ENCODE peak calls at places on chromosomes 2 and 18, in five cellular contexts. One of them, this sample, is unnamed.

GRCh38 chr2:113910110-113910717 is 20.3 kb downstream of the ACTR3 start:
- DNase-seq in stimulated activated CD8-positive, alpha-beta memory T cell treated with anti-CD3 and anti-CD28 coated beads, Interleukin-7, amount 100 ng/mL, for 1 hour: peak
- DNase-seq in GM12864: no peak
- DNase-seq in globus pallidus: no peak
- DNase-seq in activated CD4-positive, alpha-beta T cell treated with anti-CD3 and anti-CD28 coated beads for 1 hour: peak
- DNase-seq in this sample: no peak

GRCh38 chr2:19871836-19872235 is 29.9 kb downstream of the TTC32 start:
- DNase-seq in stimulated activated CD8-positive, alpha-beta memory T cell treated with anti-CD3 and anti-CD28 coated beads, Interleukin-7, amount 100 ng/mL, for 1 hour: no peak
- DNase-seq in GM12864: no peak
- DNase-seq in globus pallidus: no peak
- DNase-seq in activated CD4-positive, alpha-beta T cell treated with anti-CD3 and anti-CD28 coated beads for 1 hour: no peak
- DNase-seq in this sample: no peak

GRCh38 chr2:96730212-96730611 is 9.7 kb downstream of the LMAN2L start:
- DNase-seq in stimulated activated CD8-positive, alpha-beta memory T cell treated with anti-CD3 and anti-CD28 coated beads, Interleukin-7, amount 100 ng/mL, for 1 hour: no peak
- DNase-seq in GM12864: no peak
- DNase-seq in globus pallidus: no peak
- DNase-seq in activated CD4-positive, alpha-beta T cell treated with anti-CD3 and anti-CD28 coated beads for 1 hour: no peak
- DNase-seq in this sample: no peak

GRCh38 chr2:180463608-180464007 is 456.5 kb upstream of the CWC22 start:
- DNase-seq in stimulated activated CD8-positive, alpha-beta memory T cell treated with anti-CD3 and anti-CD28 coated beads, Interleukin-7, amount 100 ng/mL, for 1 hour: no peak
- DNase-seq in GM12864: no peak
- DNase-seq in globus pallidus: no peak
- DNase-seq in activated CD4-positive, alpha-beta T cell treated with anti-CD3 and anti-CD28 coated beads for 1 hour: no peak
- DNase-seq in this sample: no peak

GRCh38 chr2:52874706-52875105 is 892.9 kb upstream of the CHAC2 start:
- DNase-seq in stimulated activated CD8-positive, alpha-beta memory T cell treated with anti-CD3 and anti-CD28 coated beads, Interleukin-7, amount 100 ng/mL, for 1 hour: no peak
- DNase-seq in GM12864: no peak
- DNase-seq in globus pallidus: no peak
- DNase-seq in activated CD4-positive, alpha-beta T cell treated with anti-CD3 and anti-CD28 coated beads for 1 hour: no peak
- DNase-seq in this sample: no peak

GRCh38 chr2:201969241-201969937 is 64.3 kb upstream of the FZD7 start:
- DNase-seq in stimulated activated CD8-positive, alpha-beta memory T cell treated with anti-CD3 and anti-CD28 coated beads, Interleukin-7, amount 100 ng/mL, for 1 hour: no peak
- DNase-seq in GM12864: no peak
- DNase-seq in globus pallidus: no peak
- DNase-seq in activated CD4-positive, alpha-beta T cell treated with anti-CD3 and anti-CD28 coated beads for 1 hour: no peak
- DNase-seq in this sample: no peak

GRCh38 chr2:9909106-9909505 is 42.4 kb upstream of the GRHL1 start:
- DNase-seq in stimulated activated CD8-positive, alpha-beta memory T cell treated with anti-CD3 and anti-CD28 coated beads, Interleukin-7, amount 100 ng/mL, for 1 hour: no peak
- DNase-seq in GM12864: no peak
- DNase-seq in globus pallidus: no peak
- DNase-seq in activated CD4-positive, alpha-beta T cell treated with anti-CD3 and anti-CD28 coated beads for 1 hour: no peak
- DNase-seq in this sample: no peak

GRCh38 chr2:30425326-30425725 is 21.7 kb upstream of the LCLAT1 start:
- DNase-seq in stimulated activated CD8-positive, alpha-beta memory T cell treated with anti-CD3 and anti-CD28 coated beads, Interleukin-7, amount 100 ng/mL, for 1 hour: no peak
- DNase-seq in GM12864: no peak
- DNase-seq in globus pallidus: peak
- DNase-seq in activated CD4-positive, alpha-beta T cell treated with anti-CD3 and anti-CD28 coated beads for 1 hour: no peak
- DNase-seq in this sample: no peak

GRCh38 chr2:239087041-239087710 is 239.3 kb downstream of the TWIST2 start:
- DNase-seq in stimulated activated CD8-positive, alpha-beta memory T cell treated with anti-CD3 and anti-CD28 coated beads, Interleukin-7, amount 100 ng/mL, for 1 hour: no peak
- DNase-seq in GM12864: no peak
- DNase-seq in globus pallidus: no peak
- DNase-seq in activated CD4-positive, alpha-beta T cell treated with anti-CD3 and anti-CD28 coated beads for 1 hour: no peak
- DNase-seq in this sample: no peak

GRCh38 chr2:30147196-30147714 is 448 bp downstream of the YPEL5 start:
- DNase-seq in stimulated activated CD8-positive, alpha-beta memory T cell treated with anti-CD3 and anti-CD28 coated beads, Interleukin-7, amount 100 ng/mL, for 1 hour: peak
- DNase-seq in GM12864: no peak
- DNase-seq in globus pallidus: no peak
- DNase-seq in activated CD4-positive, alpha-beta T cell treated with anti-CD3 and anti-CD28 coated beads for 1 hour: no peak
- DNase-seq in this sample: no peak

GRCh38 chr2:38515155-38516074 is 87.3 kb downstream of the HNRNPLL start:
- DNase-seq in stimulated activated CD8-positive, alpha-beta memory T cell treated with anti-CD3 and anti-CD28 coated beads, Interleukin-7, amount 100 ng/mL, for 1 hour: no peak
- DNase-seq in GM12864: no peak
- DNase-seq in globus pallidus: no peak
- DNase-seq in activated CD4-positive, alpha-beta T cell treated with anti-CD3 and anti-CD28 coated beads for 1 hour: no peak
- DNase-seq in this sample: no peak

GRCh38 chr2:83650156-83650555 is 808.9 kb downstream of the SUCLG1 start:
- DNase-seq in stimulated activated CD8-positive, alpha-beta memory T cell treated with anti-CD3 and anti-CD28 coated beads, Interleukin-7, amount 100 ng/mL, for 1 hour: no peak
- DNase-seq in GM12864: no peak
- DNase-seq in globus pallidus: no peak
- DNase-seq in activated CD4-positive, alpha-beta T cell treated with anti-CD3 and anti-CD28 coated beads for 1 hour: no peak
- DNase-seq in this sample: no peak

GRCh38 chr2:83602753-83603152 is 856.3 kb downstream of the SUCLG1 start:
- DNase-seq in stimulated activated CD8-positive, alpha-beta memory T cell treated with anti-CD3 and anti-CD28 coated beads, Interleukin-7, amount 100 ng/mL, for 1 hour: no peak
- DNase-seq in GM12864: no peak
- DNase-seq in globus pallidus: no peak
- DNase-seq in activated CD4-positive, alpha-beta T cell treated with anti-CD3 and anti-CD28 coated beads for 1 hour: no peak
- DNase-seq in this sample: no peak

GRCh38 chr18:52343138-52343537 is 3.1 kb downstream of the DCC start:
- DNase-seq in stimulated activated CD8-positive, alpha-beta memory T cell treated with anti-CD3 and anti-CD28 coated beads, Interleukin-7, amount 100 ng/mL, for 1 hour: no peak
- DNase-seq in GM12864: no peak
- DNase-seq in globus pallidus: peak
- DNase-seq in activated CD4-positive, alpha-beta T cell treated with anti-CD3 and anti-CD28 coated beads for 1 hour: no peak
- DNase-seq in this sample: no peak

GRCh38 chr2:71210292-71210691 is 16.6 kb downstream of the PAIP2B start:
- DNase-seq in stimulated activated CD8-positive, alpha-beta memory T cell treated with anti-CD3 and anti-CD28 coated beads, Interleukin-7, amount 100 ng/mL, for 1 hour: no peak
- DNase-seq in GM12864: no peak
- DNase-seq in globus pallidus: no peak
- DNase-seq in activated CD4-positive, alpha-beta T cell treated with anti-CD3 and anti-CD28 coated beads for 1 hour: no peak
- DNase-seq in this sample: no peak

GRCh38 chr2:215365184-215365658 is 53.4 kb downstream of the ATIC start:
- DNase-seq in stimulated activated CD8-positive, alpha-beta memory T cell treated with anti-CD3 and anti-CD28 coated beads, Interleukin-7, amount 100 ng/mL, for 1 hour: no peak
- DNase-seq in GM12864: no peak
- DNase-seq in globus pallidus: no peak
- DNase-seq in activated CD4-positive, alpha-beta T cell treated with anti-CD3 and anti-CD28 coated beads for 1 hour: no peak
- DNase-seq in this sample: no peak

GRCh38 chr2:170475878-170476277 is 239.3 kb upstream of the SP5 start:
- DNase-seq in stimulated activated CD8-positive, alpha-beta memory T cell treated with anti-CD3 and anti-CD28 coated beads, Interleukin-7, amount 100 ng/mL, for 1 hour: no peak
- DNase-seq in GM12864: no peak
- DNase-seq in globus pallidus: no peak
- DNase-seq in activated CD4-positive, alpha-beta T cell treated with anti-CD3 and anti-CD28 coated beads for 1 hour: no peak
- DNase-seq in this sample: no peak